ENCODE peak calls at places on chromosomes 1 and 21, in six cellular contexts. O, H, S, B, W and E are unnamed samples.

GRCh38 chr21:18204931-18205330 is 39.7 kb upstream of the CHODL start:
- DNase-seq in O (peak; percentile 33), B (no peak), S (peak; percentile 3), H (no peak), W (no peak), E (peak; percentile 0)

GRCh38 chr1:56645663-56646330 is 683 bp downstream of the PRKAA2 start:
- DNase-seq in S (no peak), O (peak; percentile 17), W (no peak), H (peak; percentile 16), B (no peak), E (peak; percentile 14)

GRCh38 chr1:28122183-28122582 is 33.8 kb upstream of the EYA3 start:
- DNase-seq in W (no peak), O (peak; percentile 4), H (no peak), B (no peak), S (no peak), E (no peak)

GRCh38 chr1:150808134-150808533 is at the start of gene CTSK:
- DNase-seq in W (no peak), H (peak; percentile 25), S (no peak), O (peak; percentile 9), B (no peak), E (no peak)

GRCh38 chr1:177960939-177961622 is 8.8 kb downstream of the SEC16B start:
- DNase-seq in B (no peak), O (no peak), W (no peak), S (no peak), H (no peak), E (no peak)

GRCh38 chr1:222060247-222060851 is 318.5 kb upstream of the DUSP10 start:
- DNase-seq in S (no peak), B (no peak), O (no peak), W (no peak), H (no peak), E (no peak)

GRCh38 chr1:27634166-27634981 is 611 bp downstream of the FGR start:
- DNase-seq in H (no peak), W (no peak), O (peak; percentile 60), B (no peak), S (no peak), E (no peak)

GRCh38 chr1:193629875-193630274 is 443.5 kb upstream of the B3GALT2 start:
- DNase-seq in S (no peak), B (no peak), H (no peak), O (peak; percentile 60), W (no peak), E (no peak)

GRCh38 chr21:42534361-42534900 is 20.8 kb downstream of the SLC37A1 start:
- DNase-seq in W (no peak), O (no peak), H (no peak), S (no peak), B (no peak), E (no peak)

GRCh38 chr1:245288796-245289195 is 134.0 kb downstream of the KIF26B start:
- DNase-seq in W (no peak), B (no peak), H (no peak), O (no peak), S (no peak), E (no peak)

GRCh38 chr1:67759692-67760029 is 73.6 kb downstream of the GNG12 start:
- DNase-seq in S (no peak), O (no peak), B (no peak), W (no peak), H (no peak), E (no peak)

GRCh38 chr21:26842300-26842699 is 2.9 kb downstream of the ADAMTS1 start:
- DNase-seq in O (no peak), H (no peak), S (no peak), B (no peak), W (no peak), E (no peak)

GRCh38 chr1:20439282-20439681 is 46.7 kb downstream of the CAMK2N1 start:
- DNase-seq in B (peak; percentile 3), O (no peak), W (no peak), S (no peak), H (no peak), E (no peak)

GRCh38 chr1:93000751-93001175 is 39.5 kb upstream of the DIPK1A start:
- DNase-seq in O (peak; percentile 33), S (peak; percentile 42), B (no peak), W (no peak), H (no peak), E (peak; percentile 25)